ENCODE peak calls at places on chromosome 14, in ten cellular contexts. F is psoas muscle, M is tibial artery, S is IMR-90, E is AG10803, U is Caco-2, W is left ventricle myocardium inferior, L is thyroid gland, D is astrocyte of the cerebellum, P is brain microvascular endothelial cell. J is an unnamed sample.

GRCh38 chr14:70921669-70922068 is 14.4 kb downstream of the PCNX1 start:
- DNase-seq in F (no peak), M (no peak), S (no peak), E (peak), U (no peak), W (no peak), L (no peak), D (no peak), P (no peak), J (no peak)

GRCh38 chr14:41925409-41925808 is 318.7 kb downstream of the LRFN5 start:
- DNase-seq in F (no peak), M (no peak), S (peak), E (peak), U (no peak), W (no peak), L (no peak), D (peak), P (no peak), J (peak)

GRCh38 chr14:62006116-62006737 is 244.0 kb downstream of the SNAPC1 start:
- DNase-seq in F (no peak), M (no peak), S (no peak), E (peak), U (no peak), W (no peak), L (no peak), D (no peak), P (no peak), J (no peak)

GRCh38 chr14:41022932-41023331 is 583.7 kb upstream of the LRFN5 start:
- DNase-seq in F (no peak), M (no peak), S (peak), E (no peak), U (no peak), W (no peak), L (no peak), D (no peak), P (no peak), J (peak)

GRCh38 chr14:102982852-102983470 is 60.5 kb downstream of the AMN start:
- DNase-seq in F (no peak), M (no peak), S (no peak), E (no peak), U (no peak), W (no peak), L (no peak), D (no peak), P (no peak), J (no peak)

GRCh38 chr14:53620325-53620716 is 336.3 kb downstream of the BMP4 start:
- DNase-seq in F (no peak), M (no peak), S (peak), E (peak), U (no peak), W (no peak), L (no peak), D (peak), P (no peak), J (peak)

GRCh38 chr14:79044894-79045624 is 874.9 kb downstream of the NRXN3 start:
- DNase-seq in F (no peak), M (no peak), S (peak), E (peak), U (no peak), W (no peak), L (no peak), D (peak), P (peak), J (peak)

GRCh38 chr14:60508707-60509437 is at the start of gene SIX6:
- DNase-seq in F (peak), M (no peak), S (peak), E (peak), U (no peak), W (no peak), L (no peak), D (peak), P (peak), J (no peak)

GRCh38 chr14:68760771-68761170 is 32.1 kb downstream of the ZFP36L1 start:
- DNase-seq in F (no peak), M (no peak), S (peak), E (no peak), U (no peak), W (no peak), L (no peak), D (no peak), P (no peak), J (no peak)

GRCh38 chr14:68964300-68965093 is 14.6 kb downstream of the ACTN1 start:
- DNase-seq in F (no peak), M (no peak), S (peak), E (no peak), U (peak), W (no peak), L (no peak), D (no peak), P (no peak), J (no peak)

GRCh38 chr14:61933021-61933420 is 170.8 kb downstream of the SNAPC1 start:
- DNase-seq in F (no peak), M (no peak), S (no peak), E (no peak), U (no peak), W (no peak), L (no peak), D (no peak), P (no peak), J (no peak)

GRCh38 chr14:63852271-63852816 is 460 bp upstream of the SYNE2 start:
- DNase-seq in F (no peak), M (no peak), S (peak), E (no peak), U (peak), W (no peak), L (peak), D (no peak), P (no peak), J (peak)

GRCh38 chr14:99505089-99505488 is 23.9 kb downstream of the CCNK start:
- DNase-seq in F (no peak), M (no peak), S (no peak), E (no peak), U (no peak), W (no peak), L (no peak), D (no peak), P (no peak), J (no peak)

GRCh38 chr14:59450716-59451115 is 14.5 kb downstream of the GPR135 start:
- DNase-seq in F (no peak), M (no peak), S (no peak), E (no peak), U (no peak), W (no peak), L (no peak), D (no peak), P (no peak), J (no peak)

GRCh38 chr14:44662250-44662891 is 155.3 kb upstream of the FSCB start:
- DNase-seq in F (no peak), M (no peak), S (no peak), E (no peak), U (no peak), W (no peak), L (no peak), D (no peak), P (no peak), J (no peak)

GRCh38 chr14:79629372-79629771 is 581.9 kb downstream of the DIO2 start:
- DNase-seq in F (no peak), M (no peak), S (no peak), E (no peak), U (no peak), W (no peak), L (no peak), D (no peak), P (no peak), J (no peak)

GRCh38 chr14:88551094-88551870 is 3.5 kb downstream of the PTPN21 start:
- DNase-seq in F (peak), M (peak), S (peak), E (peak), U (peak), W (peak), L (peak), D (peak), P (peak), J (peak)

GRCh38 chr14:103898204-103898603 is 30.1 kb upstream of the TDRD9 start:
- DNase-seq in F (no peak), M (no peak), S (no peak), E (no peak), U (no peak), W (no peak), L (no peak), D (no peak), P (no peak), J (no peak)

GRCh38 chr14:68401320-68401719 is 391.5 kb downstream of the ZFP36L1 start:
- DNase-seq in F (no peak), M (no peak), S (peak), E (peak), U (peak), W (no peak), L (no peak), D (no peak), P (no peak), J (no peak)

GRCh38 chr14:95697764-95698163 is 11.5 kb downstream of the TCL1B start:
- DNase-seq in F (no peak), M (no peak), S (no peak), E (no peak), U (no peak), W (no peak), L (no peak), D (no peak), P (no peak), J (no peak)
- TF ChIP-seq CTCF in F (no peak), M (no peak), S (no peak), E (no peak), U (no peak), W (no peak), L (no peak), D (no peak), P (no peak), J (no peak)

DNA sequence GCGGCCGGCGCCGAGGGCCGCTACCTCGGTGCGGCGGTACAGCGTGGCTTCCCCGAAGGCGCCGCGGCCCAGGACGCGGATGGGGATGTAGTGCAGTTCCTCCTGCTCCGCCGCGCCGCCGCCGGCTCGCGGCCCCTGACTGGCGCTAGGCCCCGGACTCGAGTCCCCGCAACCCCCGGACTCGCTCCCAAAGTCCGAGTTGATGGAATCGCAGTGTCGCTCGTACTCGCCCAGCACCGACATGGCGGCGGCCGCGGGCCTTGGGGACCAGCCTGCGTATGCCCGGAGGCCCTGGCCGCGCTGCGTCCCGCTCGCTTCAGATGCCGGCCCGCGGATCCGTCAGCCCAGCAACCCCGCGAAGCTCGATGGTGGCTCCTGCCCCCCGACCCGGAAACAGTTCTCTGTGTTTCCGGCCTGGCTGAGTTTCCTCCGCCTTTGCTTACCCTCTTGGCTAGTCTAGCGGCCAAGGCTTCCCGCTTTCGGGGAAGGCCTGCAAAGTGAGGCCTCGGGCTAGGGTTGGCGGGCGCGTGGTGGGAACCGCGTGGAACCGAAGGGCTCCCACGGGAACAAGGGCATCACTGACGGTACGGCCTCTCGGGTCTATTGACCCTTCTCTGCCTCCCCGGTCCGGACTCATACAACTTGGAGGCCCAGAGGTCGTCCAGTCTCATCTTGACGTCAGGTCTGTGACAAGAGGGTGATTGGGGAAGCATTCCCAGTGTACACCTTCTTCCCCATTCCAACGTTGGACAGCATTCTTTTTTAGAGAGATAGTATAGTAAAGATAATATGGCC is at the start of gene NEK9:
- DNase-seq in F (peak), M (peak), S (peak), E (peak), U (peak), W (peak), L (peak), D (no peak), P (peak), J (peak)
- H3K4me3 ChIP-seq in F (peak), M (peak), S (peak), E (peak), U (peak), W (peak), L (peak), D (peak), P (peak), J (peak)

DNA sequence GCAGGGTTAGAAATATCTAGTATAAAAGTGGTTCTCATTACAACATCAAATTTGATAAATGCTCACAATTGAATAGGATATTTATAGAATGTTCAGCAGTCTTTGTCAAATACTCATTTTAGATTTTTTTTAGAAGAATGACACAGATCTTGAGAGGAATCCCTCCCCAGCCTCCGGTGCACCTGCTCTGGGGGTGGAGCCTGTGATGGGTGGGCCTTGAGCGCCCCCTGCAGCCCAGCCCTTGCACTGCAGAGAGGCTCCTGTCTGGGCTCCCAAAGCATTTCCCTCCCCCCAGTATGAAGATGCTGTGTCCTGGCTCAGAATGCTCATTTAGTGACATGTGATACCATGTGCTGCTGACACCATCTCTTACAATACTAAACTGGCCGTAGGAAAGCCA is 792.3 kb downstream of the TMEM121 start:
- DNase-seq in F (no peak), M (no peak), S (no peak), E (no peak), U (no peak), W (no peak), L (no peak), D (no peak), P (no peak), J (no peak)
- TF ChIP-seq CTCF in F (no peak), M (no peak), S (no peak), E (no peak), U (no peak), W (no peak), L (no peak), D (no peak), P (no peak), J (no peak)

DNA sequence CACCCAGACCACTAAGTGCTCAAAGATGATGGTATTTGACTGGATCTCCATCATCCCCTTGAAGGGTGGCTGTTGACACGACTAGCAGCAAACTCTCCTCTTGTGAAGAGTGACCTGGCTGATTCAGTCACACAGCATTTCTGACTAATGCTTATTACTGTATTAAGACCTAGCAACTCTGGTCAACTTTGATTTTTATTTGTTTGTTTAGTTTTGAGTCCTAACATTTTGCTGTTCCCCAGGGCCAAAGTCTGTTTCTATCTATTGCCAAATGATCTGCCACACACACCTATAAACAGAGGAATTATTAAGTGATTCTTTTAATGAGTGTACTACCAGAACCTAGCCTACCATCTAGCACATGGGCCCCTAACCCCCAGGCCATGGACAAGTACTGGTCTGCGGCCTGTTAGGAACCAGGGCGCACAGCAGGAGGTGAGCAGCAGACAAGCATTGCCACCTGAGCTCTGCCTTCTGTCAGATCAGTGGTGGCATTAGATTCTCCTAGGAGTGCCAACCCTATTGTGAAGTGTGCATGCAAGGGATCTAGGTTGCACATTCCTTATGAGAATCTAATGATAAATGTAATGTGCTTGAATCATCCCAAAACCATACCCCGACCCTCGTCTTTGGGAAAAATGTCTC is 120.0 kb downstream of the RPS6KA5 start:
- DNase-seq in F (no peak), M (no peak), S (no peak), E (no peak), U (no peak), W (no peak), L (no peak), D (no peak), P (no peak), J (no peak)
- H3K4me3 ChIP-seq in F (no peak), M (no peak), S (no peak), E (no peak), U (no peak), W (no peak), L (no peak), D (no peak), P (no peak), J (no peak)

GRCh38 chr14:72891666-72892102 is 2.2 kb downstream of the DPF3 start:
- DNase-seq in F (no peak), M (no peak), S (no peak), E (no peak), U (no peak), W (no peak), L (no peak), D (no peak), P (no peak), J (no peak)

GRCh38 chr14:72894323-72894622 is 372 bp upstream of the DPF3 start:
- DNase-seq in F (no peak), M (no peak), S (no peak), E (no peak), U (no peak), W (no peak), L (peak), D (no peak), P (no peak), J (no peak)

GRCh38 chr14:72893636-72894322 is at the start of gene DPF3:
- DNase-seq in F (peak), M (peak), S (peak), E (peak), U (peak), W (peak), L (peak), D (peak), P (peak), J (peak)

GRCh38 chr14:72892103-72892878 is 1.6 kb downstream of the DPF3 start:
- DNase-seq in F (no peak), M (no peak), S (peak), E (no peak), U (no peak), W (no peak), L (peak), D (no peak), P (peak), J (peak)

DNA sequence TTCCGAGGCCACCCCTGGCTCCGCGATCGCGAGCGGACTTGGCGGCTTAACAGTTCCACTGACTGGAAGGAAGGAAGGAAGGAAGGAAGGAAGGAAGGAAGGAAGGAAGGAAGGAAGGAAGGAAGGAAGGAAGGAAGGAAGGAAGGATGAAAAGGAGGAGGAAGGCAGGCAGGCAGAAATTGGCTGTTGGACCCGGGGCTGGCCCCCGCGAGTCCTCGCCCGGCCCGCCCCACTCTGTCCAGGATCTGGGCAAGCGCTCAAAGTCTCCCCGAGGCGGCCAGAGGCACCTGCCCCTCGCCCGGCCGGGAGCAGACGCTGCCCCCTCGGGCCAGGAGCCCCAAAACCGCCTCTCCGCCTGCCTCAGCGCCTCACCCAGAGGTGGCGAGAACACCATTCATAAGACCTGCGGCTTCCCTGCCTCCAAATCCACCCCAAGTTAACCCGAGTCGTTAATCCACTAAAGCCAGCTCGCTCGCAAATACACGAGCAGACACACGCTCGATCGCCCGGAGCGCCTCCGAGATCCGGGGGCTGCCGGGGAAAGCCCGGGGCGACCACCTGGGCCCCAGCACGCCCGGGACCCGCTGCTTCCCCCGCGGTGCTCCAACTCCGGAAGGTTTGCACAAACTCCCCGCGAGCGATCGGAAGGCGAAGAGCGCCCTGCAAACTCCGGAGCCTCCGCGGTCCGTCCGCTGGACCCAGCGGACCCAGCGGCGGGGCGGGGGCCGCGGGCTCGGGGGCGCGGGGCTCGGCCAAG is 844 bp downstream of the DPF3 start:
- DNase-seq in F (peak), M (no peak), S (no peak), E (no peak), U (no peak), W (peak), L (peak), D (no peak), P (no peak), J (peak)
- TF ChIP-seq CTCF in F (no peak), M (no peak), S (no peak), E (no peak), U (no peak), W (no peak), L (no peak), D (no peak), P (no peak), J (no peak)

DNA sequence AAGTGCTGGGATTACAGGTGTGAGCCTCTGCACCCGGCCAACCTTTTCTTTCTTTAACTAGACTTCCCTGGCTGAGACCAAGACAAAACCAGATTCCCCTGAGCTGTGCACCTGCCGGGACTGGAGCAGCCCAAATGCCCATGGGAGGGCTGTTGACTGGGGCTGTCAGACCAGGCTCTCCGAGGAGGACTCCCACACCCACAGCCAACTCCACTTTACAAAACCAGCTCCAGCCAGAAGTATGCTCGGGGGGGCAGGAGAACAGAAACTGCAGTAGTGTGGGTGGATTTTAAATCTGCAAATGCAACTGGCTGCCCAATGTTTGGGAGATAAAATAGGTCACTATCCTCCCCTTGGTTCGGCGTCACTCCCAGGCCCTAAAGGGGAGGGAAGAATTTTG is 78.5 kb downstream of the VCPKMT start:
- DNase-seq in F (no peak), M (no peak), S (no peak), E (no peak), U (no peak), W (no peak), L (peak), D (no peak), P (no peak), J (no peak)
- H3K4me3 ChIP-seq in F (no peak), M (no peak), S (no peak), E (no peak), U (no peak), W (no peak), L (no peak), D (no peak), P (no peak), J (no peak)

GRCh38 chr14:50012644-50013043 is 103.7 kb downstream of the VCPKMT start:
- DNase-seq in F (no peak), M (no peak), S (peak), E (peak), U (no peak), W (no peak), L (no peak), D (no peak), P (no peak), J (peak)
- TF ChIP-seq CTCF in F (no peak), M (no peak), S (no peak), E (peak), U (no peak), W (no peak), L (no peak), D (no peak), P (no peak), J (no peak)